ENCODE peak calls at places on chromosome 4, in nine cellular contexts. K is sigmoid colon, P is HCT116, J is right lobe of liver, D is lower leg skin, S is adrenal gland, B is ovary, C is K562, G is Peyer's patch. H is an unnamed sample.

GRCh38 chr4:187432310-187432709 is 563.3 kb upstream of the ZFP42 start:
- DNase-seq in K (no peak), P (no peak), J (no peak), D (no peak), S (no peak), B (no peak), C (no peak), G (no peak), H (no peak)

GRCh38 chr4:89489338-89489771 is 181.8 kb upstream of the GPRIN3 start:
- DNase-seq in K (no peak), P (no peak), J (peak; percentile 35), D (no peak), S (no peak), B (no peak), C (peak; percentile 18), G (no peak), H (no peak)

GRCh38 chr4:152348670-152349069 is 187.2 kb downstream of the FBXW7 start:
- DNase-seq in K (no peak), P (no peak), J (no peak), D (no peak), S (no peak), B (no peak), C (no peak), G (no peak), H (no peak)

GRCh38 chr4:184806246-184806550 is 19.6 kb downstream of the ACSL1 start:
- DNase-seq in K (no peak), P (no peak), J (no peak), D (no peak), S (no peak), B (no peak), C (no peak), G (no peak), H (no peak)

GRCh38 chr4:111689731-111690130 is 455.5 kb upstream of the FAM241A start:
- DNase-seq in K (no peak), P (no peak), J (no peak), D (no peak), S (no peak), B (no peak), C (no peak), G (no peak), H (no peak)

GRCh38 chr4:80361329-80361900 is 25.9 kb downstream of the CFAP299 start:
- DNase-seq in K (no peak), P (peak; percentile 8), J (no peak), D (no peak), S (no peak), B (no peak), C (peak; percentile 17), G (no peak), H (no peak)

GRCh38 chr4:11487139-11487538 is 58.4 kb upstream of the HS3ST1 start:
- DNase-seq in K (no peak), P (no peak), J (no peak), D (no peak), S (no peak), B (no peak), C (no peak), G (no peak), H (no peak)

GRCh38 chr4:181821039-181822004 is 421.9 kb upstream of the TENM3 start:
- DNase-seq in K (no peak), P (no peak), J (no peak), D (no peak), S (no peak), B (no peak), C (no peak), G (no peak), H (no peak)

GRCh38 chr4:53716011-53716410 is 124.7 kb upstream of the LNX1 start:
- DNase-seq in K (no peak), P (no peak), J (no peak), D (no peak), S (no peak), B (no peak), C (no peak), G (no peak), H (no peak)

GRCh38 chr4:26238782-26239647 is 81.8 kb upstream of the RBPJ start:
- DNase-seq in K (no peak), P (no peak), J (no peak), D (no peak), S (no peak), B (no peak), C (no peak), G (no peak), H (no peak)

GRCh38 chr4:183300070-183300469 is 20.0 kb downstream of the CLDN22 start:
- DNase-seq in K (no peak), P (no peak), J (no peak), D (no peak), S (no peak), B (no peak), C (no peak), G (no peak), H (no peak)

GRCh38 chr4:163109967-163110366 is 56.7 kb downstream of the NAF1 start:
- DNase-seq in K (no peak), P (no peak), J (no peak), D (no peak), S (no peak), B (no peak), C (no peak), G (no peak), H (no peak)

GRCh38 chr4:47862297-47862696 is 24.4 kb upstream of the CORIN start:
- DNase-seq in K (no peak), P (no peak), J (no peak), D (no peak), S (no peak), B (no peak), C (no peak), G (no peak), H (peak; percentile 1)

DNA sequence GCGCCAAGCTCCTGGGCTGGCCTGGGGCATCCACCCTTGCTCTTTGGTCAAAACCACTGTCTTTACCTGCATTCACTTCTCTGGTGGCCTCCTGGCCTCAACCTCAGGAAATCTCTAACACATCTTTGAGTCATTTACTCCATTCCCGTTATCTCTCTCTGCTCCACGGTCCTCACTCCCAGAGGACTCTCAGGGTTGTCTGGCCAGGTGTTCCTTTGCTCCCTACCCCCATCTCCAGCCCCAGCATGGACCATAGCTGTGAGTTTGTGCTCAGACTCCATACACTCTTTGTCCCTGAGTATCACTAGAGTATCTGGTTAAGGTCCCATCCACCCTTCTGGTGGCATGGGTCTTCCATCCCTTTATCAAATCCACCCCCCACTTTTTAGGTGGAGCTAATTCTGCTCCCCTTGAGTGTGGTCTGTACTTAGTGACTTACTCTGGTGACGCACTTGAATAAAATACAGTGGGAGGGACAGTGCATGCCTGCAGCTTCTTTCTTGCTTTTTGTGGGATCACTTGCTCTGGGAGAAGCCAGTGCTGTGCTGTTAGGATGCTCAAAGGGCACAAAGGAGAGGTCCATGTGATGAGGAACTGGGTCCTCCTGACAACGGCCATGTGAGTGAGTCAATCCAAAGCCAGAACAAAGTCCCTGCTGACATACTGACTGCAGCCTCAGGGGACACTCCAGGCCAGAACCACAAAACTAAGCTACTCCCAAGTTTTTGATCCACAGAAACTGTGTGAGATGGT is 44.3 kb downstream of the IGFBP7 start:
- DNase-seq in K (no peak), P (no peak), J (no peak), D (no peak), S (no peak), B (no peak), C (no peak), G (no peak), H (no peak)
- TF ChIP-seq POLR2A in K (no peak), P (no peak), J (no peak), D (no peak), S (no peak), B (no peak), C (no peak), G (no peak), H (no peak)

GRCh38 chr4:153465922-153466636 is at the start of gene TMEM131L:
- DNase-seq in K (peak; percentile 83), P (peak; percentile 21), J (peak; percentile 86), D (peak; percentile 90), S (peak; percentile 71), B (peak; percentile 55), C (peak; percentile 94), G (peak; percentile 73), H (peak; percentile 43)
- TF ChIP-seq POLR2A in K (no peak), P (no peak), J (peak; percentile 78), D (no peak), S (peak; percentile 61), B (no peak), C (peak; percentile 78), G (peak; percentile 31), H (peak; percentile 76)

GRCh38 chr4:82798168-82799005 is at the start of gene SCD5:
- DNase-seq in K (peak; percentile 91), P (peak; percentile 55), J (peak; percentile 50), D (peak; percentile 91), S (peak; percentile 77), B (peak; percentile 82), C (peak; percentile 59), G (no peak), H (peak; percentile 73)
- TF ChIP-seq POLR2A in K (no peak), P (no peak), J (no peak), D (no peak), S (peak; percentile 71), B (peak; percentile 40), C (no peak), G (no peak), H (no peak)

GRCh38 chr4:122922877-122923511 is 597 bp upstream of the NUDT6 start:
- DNase-seq in K (peak; percentile 92), P (peak; percentile 73), J (peak; percentile 82), D (peak; percentile 96), S (peak; percentile 82), B (peak; percentile 73), C (peak; percentile 95), G (peak; percentile 85), H (peak; percentile 34)

GRCh38 chr4:122920473-122920872 is 1.9 kb downstream of the NUDT6 start:
- DNase-seq in K (no peak), P (no peak), J (no peak), D (no peak), S (no peak), B (no peak), C (no peak), G (no peak), H (no peak)

GRCh38 chr4:122917731-122918130 is 4.7 kb downstream of the NUDT6 start:
- DNase-seq in K (no peak), P (no peak), J (no peak), D (no peak), S (no peak), B (no peak), C (no peak), G (no peak), H (no peak)

GRCh38 chr4:122921300-122921699 is 1.1 kb downstream of the NUDT6 start:
- DNase-seq in K (no peak), P (no peak), J (no peak), D (no peak), S (no peak), B (no peak), C (no peak), G (no peak), H (no peak)

DNA sequence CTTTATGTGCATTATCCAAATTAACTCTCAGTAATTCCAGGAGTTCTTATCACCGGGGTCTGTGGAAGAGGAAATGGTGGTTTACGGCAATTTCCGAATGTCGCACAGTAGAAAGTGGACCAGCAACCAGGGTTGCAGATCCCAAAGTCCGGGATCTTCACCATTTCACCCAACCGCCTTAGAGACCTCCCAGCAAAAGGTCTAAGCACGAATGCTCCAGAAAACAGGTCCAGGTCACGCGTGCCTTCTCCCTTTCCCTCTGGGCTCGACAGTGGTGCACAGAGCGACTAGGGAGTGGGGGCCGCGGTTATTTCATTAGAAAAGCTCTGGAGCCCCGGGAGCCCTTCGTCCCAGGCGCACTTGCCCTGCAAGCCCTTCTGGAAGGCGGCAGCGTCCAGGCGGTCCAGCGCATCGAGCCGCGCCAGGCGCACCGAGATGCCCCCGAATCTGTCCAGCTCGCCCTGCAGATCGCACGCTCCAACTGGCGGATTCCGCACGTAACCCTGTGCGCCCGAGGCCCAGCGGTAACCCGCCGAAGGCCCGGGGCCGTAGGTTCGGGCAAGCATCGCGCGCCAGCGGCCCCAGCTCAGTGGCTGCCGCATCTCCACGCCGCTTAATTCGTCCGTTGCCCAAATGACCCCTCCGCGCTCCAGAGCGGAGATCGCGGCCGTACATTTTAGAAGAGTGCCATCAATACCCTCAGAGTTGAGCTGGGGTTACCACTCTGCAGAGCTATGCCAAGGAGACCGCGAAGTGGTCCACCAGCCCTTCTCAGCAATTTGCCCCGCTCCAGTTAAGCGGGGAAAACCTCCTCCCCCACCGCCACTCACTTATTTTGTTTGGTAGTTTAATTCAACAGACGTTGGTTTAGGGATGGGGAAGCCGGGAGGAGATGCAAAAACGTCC is at the start of gene NUDT6:
- DNase-seq in K (peak; percentile 76), P (no peak), J (peak; percentile 55), D (peak; percentile 85), S (peak; percentile 64), B (peak; percentile 46), C (peak; percentile 80), G (peak; percentile 31), H (no peak)
- TF ChIP-seq POLR2A in K (no peak), P (no peak), J (peak; percentile 18), D (no peak), S (peak; percentile 25), B (no peak), C (peak; percentile 52), G (no peak), H (peak; percentile 73)